ENCODE peak calls at places on chromosome 22, in six cellular contexts. R is NB4; W is body of pancreas; S is CD4-positive, CD25-positive, alpha-beta regulatory T cell; K is tibial nerve; G is GM12865. T is an unnamed sample.

GRCh38 chr22:39241632-39242388 is 3.0 kb downstream of the PDGFB start:
- DNase-seq in R (no peak), W (no peak), S (peak), K (no peak), G (no peak), T (no peak)

GRCh38 chr22:25353516-25354445 is 134.3 kb downstream of the CRYBB2 start:
- DNase-seq in R (no peak), W (no peak), S (no peak), K (no peak), G (no peak), T (no peak)

GRCh38 chr22:46864314-46865051 is 102.0 kb downstream of the TBC1D22A start:
- DNase-seq in R (no peak), W (no peak), S (no peak), K (no peak), G (no peak), T (no peak)

GRCh38 chr22:28935713-28936112 is 52.3 kb downstream of the ZNRF3 start:
- DNase-seq in R (no peak), W (no peak), S (no peak), K (no peak), G (no peak), T (no peak)

GRCh38 chr22:17969732-17970131 is 54.6 kb downstream of the MICAL3 start:
- DNase-seq in R (no peak), W (no peak), S (no peak), K (no peak), G (no peak), T (peak)

GRCh38 chr22:36258750-36259619 is 6.1 kb downstream of the APOL1 start:
- DNase-seq in R (peak), W (no peak), S (no peak), K (no peak), G (peak), T (no peak)

GRCh38 chr22:17773606-17774205 is 563 bp downstream of the BID start:
- DNase-seq in R (peak), W (peak), S (peak), K (no peak), G (peak), T (peak)

GRCh38 chr22:23122992-23123803 is 18.6 kb downstream of the RSPH14 start:
- DNase-seq in R (no peak), W (no peak), S (no peak), K (no peak), G (no peak), T (no peak)

GRCh38 chr22:49760630-49761571 is 66.8 kb downstream of the BRD1 start:
- DNase-seq in R (peak), W (no peak), S (no peak), K (no peak), G (peak), T (no peak)

GRCh38 chr22:23269441-23270211 is 89.3 kb downstream of the BCR start:
- DNase-seq in R (no peak), W (no peak), S (no peak), K (no peak), G (peak), T (no peak)

GRCh38 chr22:48577691-48578090 is 1250.0 kb downstream of the BRD1 start:
- DNase-seq in R (no peak), W (no peak), S (no peak), K (no peak), G (no peak), T (no peak)

GRCh38 chr22:48574776-48575566 is 1252.7 kb downstream of the BRD1 start:
- DNase-seq in R (no peak), W (peak), S (no peak), K (no peak), G (no peak), T (peak)

GRCh38 chr22:48575567-48576332 is 1251.9 kb downstream of the BRD1 start:
- DNase-seq in R (no peak), W (no peak), S (no peak), K (no peak), G (no peak), T (no peak)

GRCh38 chr22:48577014-48577690 is 1250.5 kb downstream of the BRD1 start:
- DNase-seq in R (peak), W (no peak), S (no peak), K (no peak), G (no peak), T (no peak)

GRCh38 chr22:48576333-48577013 is 1251.2 kb downstream of the BRD1 start:
- DNase-seq in R (peak), W (no peak), S (no peak), K (no peak), G (no peak), T (no peak)
- H3K4me3 ChIP-seq in R (no peak), W (no peak), S (no peak), K (peak), G (no peak), T (no peak)

GRCh38 chr22:20425821-20426615 is 11.6 kb downstream of the SCARF2 start:
- DNase-seq in R (no peak), W (no peak), S (no peak), K (no peak), G (no peak), T (no peak)
- H3K4me3 ChIP-seq in R (no peak), W (no peak), S (no peak), K (no peak), G (no peak), T (peak)

GRCh38 chr22:37369536-37369935 is 57.7 kb downstream of the ELFN2 start:
- DNase-seq in R (no peak), W (no peak), S (no peak), K (no peak), G (no peak), T (no peak)

GRCh38 chr22:37370306-37370979 is 56.8 kb downstream of the ELFN2 start:
- DNase-seq in R (peak), W (peak), S (no peak), K (no peak), G (peak), T (peak)

GRCh38 chr22:37366601-37367000 is 60.7 kb downstream of the ELFN2 start:
- DNase-seq in R (no peak), W (no peak), S (no peak), K (no peak), G (no peak), T (no peak)

GRCh38 chr22:37365950-37366349 is 61.3 kb downstream of the ELFN2 start:
- DNase-seq in R (no peak), W (no peak), S (no peak), K (no peak), G (no peak), T (no peak)

DNA sequence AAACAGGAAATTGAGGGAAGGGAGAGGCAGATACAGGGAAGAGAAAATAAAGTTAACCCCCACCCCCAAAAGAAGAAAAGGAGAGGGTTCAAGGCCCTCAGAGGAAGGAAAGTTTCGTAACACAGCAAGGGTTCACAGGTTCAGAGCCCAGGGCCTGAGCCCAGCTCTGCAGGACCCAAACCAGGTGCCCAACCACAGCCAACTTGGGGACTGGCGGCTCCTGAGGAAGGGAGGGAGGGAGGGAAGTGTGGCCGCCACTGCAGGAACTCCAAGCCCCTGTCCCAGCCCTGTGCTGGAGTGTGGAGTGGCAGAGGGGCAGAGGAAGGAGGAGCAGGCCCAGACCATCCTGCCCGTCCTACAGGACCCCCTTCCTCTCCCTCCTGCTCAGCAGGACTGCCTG is 59.2 kb downstream of the ELFN2 start:
- DNase-seq in R (peak), W (no peak), S (no peak), K (no peak), G (no peak), T (no peak)
- H3K4me3 ChIP-seq in R (no peak), W (no peak), S (no peak), K (no peak), G (no peak), T (no peak)

GRCh38 chr22:30439836-30440235 is 14.3 kb downstream of the MTFP1 start:
- DNase-seq in R (no peak), W (no peak), S (no peak), K (no peak), G (no peak), T (no peak)

GRCh38 chr22:30441088-30441487 is 15.5 kb downstream of the MTFP1 start:
- DNase-seq in R (no peak), W (no peak), S (no peak), K (no peak), G (no peak), T (no peak)

GRCh38 chr22:30439226-30439625 is 13.7 kb downstream of the MTFP1 start:
- DNase-seq in R (no peak), W (no peak), S (no peak), K (no peak), G (no peak), T (no peak)

GRCh38 chr22:30445438-30445936 is 19.9 kb downstream of the MTFP1 start:
- DNase-seq in R (no peak), W (no peak), S (no peak), K (no peak), G (no peak), T (no peak)

GRCh38 chr22:30444632-30445437 is 19.3 kb downstream of the MTFP1 start:
- DNase-seq in R (peak), W (peak), S (peak), K (no peak), G (peak), T (no peak)
- H3K4me3 ChIP-seq in R (no peak), W (no peak), S (no peak), K (no peak), G (no peak), T (no peak)

T was measured in heart right ventricle.